ENCODE peak calls at places on chromosome 20, in eight cellular contexts. N is upper lobe of right lung, L is hypothalamus, S is heart left ventricle, B is stromal cell of bone marrow, M is fibroblast of pulmonary artery, K is Calu3, C is dermis blood vessel endothelial cell. Q is an unnamed sample.

GRCh38 chr20:54716169-54716747 is 240.9 kb downstream of the DOK5 start:
- DNase-seq in C (no peak), M (no peak), S (no peak), L (no peak), K (no peak), B (no peak), N (no peak), Q (no peak)

GRCh38 chr20:6828794-6829423 is 61.4 kb downstream of the BMP2 start:
- DNase-seq in N (no peak), K (peak; percentile 49), M (peak; percentile 75), L (peak; percentile 76), B (peak; percentile 58), S (peak; percentile 32), C (peak; percentile 85), Q (peak; percentile 60)

GRCh38 chr20:2742934-2743559 is 50.5 kb downstream of the EBF4 start:
- DNase-seq in C (peak; percentile 76), S (no peak), M (peak; percentile 68), B (no peak), L (peak; percentile 16), N (peak; percentile 77), K (peak; percentile 69), Q (peak; percentile 61)

GRCh38 chr20:32609993-32610896 is 25.1 kb upstream of the NOL4L start:
- DNase-seq in N (no peak), L (no peak), B (no peak), S (no peak), C (no peak), M (no peak), K (no peak), Q (no peak)

GRCh38 chr20:48795058-48795457 is 32.7 kb downstream of the PREX1 start:
- DNase-seq in K (no peak), S (no peak), L (no peak), B (no peak), M (no peak), C (no peak), N (no peak), Q (no peak)

GRCh38 chr20:52078289-52078688 is 113.3 kb downstream of the ZFP64 start:
- DNase-seq in C (no peak), L (no peak), N (no peak), K (no peak), B (no peak), S (no peak), M (peak; percentile 11), Q (no peak)

GRCh38 chr20:32289661-32290431 is 12.4 kb downstream of the KIF3B start:
- DNase-seq in K (peak; percentile 71), B (no peak), S (no peak), N (no peak), C (no peak), M (no peak), L (no peak), Q (no peak)

GRCh38 chr20:50569864-50570836 is 60.0 kb downstream of the PTPN1 start:
- DNase-seq in M (peak; percentile 60), K (no peak), B (no peak), L (no peak), S (no peak), C (peak; percentile 76), N (no peak), Q (no peak)

GRCh38 chr20:25987073-25987927 is 290.6 kb upstream of the ZNF337 start:
- DNase-seq in N (peak; percentile 72), K (no peak), B (peak; percentile 9), C (peak; percentile 57), L (peak; percentile 69), S (peak; percentile 48), M (peak; percentile 47), Q (no peak)

GRCh38 chr20:15930324-15931305 is 642.6 kb downstream of the KIF16B start:
- DNase-seq in C (peak; percentile 47), N (no peak), B (peak; percentile 44), K (no peak), M (peak; percentile 38), S (no peak), L (peak; percentile 9), Q (peak; percentile 16)

GRCh38 chr20:17617868-17618672 is 48.2 kb downstream of the DSTN start:
- DNase-seq in C (no peak), M (no peak), N (peak; percentile 76), L (no peak), S (peak; percentile 15), B (no peak), K (no peak), Q (no peak)

GRCh38 chr20:9287826-9288225 is 218.9 kb downstream of the PLCB4 start:
- DNase-seq in C (no peak), S (no peak), K (peak; percentile 38), N (no peak), L (no peak), B (no peak), M (no peak), Q (peak; percentile 17)

GRCh38 chr20:38132156-38132909 is 32.7 kb downstream of the TGM2 start:
- DNase-seq in C (peak; percentile 4), K (no peak), M (no peak), S (no peak), N (peak; percentile 46), B (no peak), L (no peak), Q (no peak)

GRCh38 chr20:6402026-6402425 is 279.2 kb upstream of the FERMT1 start:
- DNase-seq in N (no peak), M (no peak), S (no peak), C (no peak), B (no peak), K (no peak), L (no peak), Q (no peak)

GRCh38 chr20:13995086-13995665 is at the start of gene MACROD2:
- DNase-seq in M (peak; percentile 73), L (peak; percentile 89), C (peak; percentile 92), S (peak; percentile 81), K (peak; percentile 97), N (peak; percentile 98), B (peak; percentile 83), Q (peak; percentile 98)

GRCh38 chr20:21505161-21505809 is 8.6 kb downstream of the NKX2-2 start:
- DNase-seq in B (no peak), K (peak; percentile 53), N (peak; percentile 87), C (peak; percentile 69), M (peak; percentile 51), S (peak; percentile 53), L (peak; percentile 83), Q (peak; percentile 54)

GRCh38 chr20:63552481-63553249 is 1.3 kb upstream of the FNDC11 start:
- DNase-seq in L (no peak), C (no peak), N (no peak), S (no peak), B (no peak), K (no peak), M (no peak), Q (no peak)

GRCh38 chr20:20517296-20517695 is 149.4 kb downstream of the INSM1 start:
- DNase-seq in M (no peak), B (no peak), S (no peak), K (no peak), L (no peak), N (no peak), C (no peak), Q (no peak)

GRCh38 chr20:41047975-41048305 is 19.3 kb downstream of the TOP1 start:
- DNase-seq in B (peak; percentile 31), M (peak; percentile 41), K (no peak), C (peak; percentile 40), N (no peak), L (no peak), S (no peak), Q (peak; percentile 51)

GRCh38 chr20:10516529-10516928 is 81.4 kb downstream of the SLX4IP start:
- DNase-seq in B (no peak), K (no peak), C (no peak), L (no peak), S (no peak), M (no peak), N (no peak), Q (no peak)

GRCh38 chr20:18005170-18005989 is 36.6 kb downstream of the MGME1 start:
- DNase-seq in C (no peak), N (no peak), L (no peak), M (no peak), K (no peak), B (no peak), S (no peak), Q (no peak)